ENCODE peak calls at places on chromosomes 1 and 21, in five cellular contexts. A is H9, S is mesenchymal stem cell, E is neuronal stem cell, R is trophoblast cell. T is an unnamed sample.

GRCh38 chr1:194252189-194252588 is 1065.8 kb upstream of the B3GALT2 start:
- DNase-seq in A (no peak), S (peak), E (no peak), R (peak), T (no peak)

GRCh38 chr1:111716371-111716770 is 22.8 kb downstream of the INKA2 start:
- DNase-seq in A (no peak), S (no peak), E (no peak), R (no peak), T (no peak)

GRCh38 chr1:247415423-247416361 is at the start of gene NLRP3:
- DNase-seq in A (peak), S (no peak), E (no peak), R (peak), T (no peak)

GRCh38 chr21:16608209-16608830 is 878.5 kb downstream of the USP25 start:
- DNase-seq in A (no peak), S (no peak), E (no peak), R (no peak), T (no peak)

GRCh38 chr1:93701619-93702018 is 20.0 kb upstream of the BCAR3 start:
- DNase-seq in A (peak), S (peak), E (no peak), R (peak), T (peak)

GRCh38 chr1:66266756-66267155 is 267.2 kb upstream of the SGIP1 start:
- DNase-seq in A (no peak), S (no peak), E (no peak), R (no peak), T (no peak)

GRCh38 chr1:64248065-64248464 is 44.6 kb downstream of the UBE2U start:
- DNase-seq in A (no peak), S (no peak), E (no peak), R (no peak), T (no peak)

GRCh38 chr1:94599090-94599813 is 57.7 kb upstream of the F3 start:
- DNase-seq in A (peak), S (peak), E (no peak), R (no peak), T (no peak)

GRCh38 chr1:209845405-209845725 is 17.6 kb downstream of the UTP25 start:
- DNase-seq in A (no peak), S (no peak), E (no peak), R (no peak), T (no peak)

GRCh38 chr1:240468616-240469015 is 143.3 kb downstream of the GREM2 start:
- DNase-seq in A (no peak), S (no peak), E (no peak), R (no peak), T (no peak)

GRCh38 chr1:18947570-18947969 is 8.9 kb downstream of the IFFO2 start:
- DNase-seq in A (no peak), S (no peak), E (no peak), R (no peak), T (no peak)

GRCh38 chr1:1250828-1251284 is 4.3 kb upstream of the C1QTNF12 start:
- DNase-seq in A (no peak), S (no peak), E (no peak), R (no peak), T (no peak)

GRCh38 chr1:231720652-231721325 is 94.2 kb downstream of the DISC1 start:
- DNase-seq in A (no peak), S (no peak), E (no peak), R (no peak), T (no peak)

GRCh38 chr1:222096883-222097282 is 355.0 kb upstream of the DUSP10 start:
- DNase-seq in A (no peak), S (no peak), E (no peak), R (peak), T (no peak)

GRCh38 chr1:207049974-207050391 is 1.0 kb downstream of the YOD1 start:
- DNase-seq in A (no peak), S (peak), E (peak), R (peak), T (no peak)

GRCh38 chr1:1922782-1923680 is 4.0 kb upstream of the TMEM52 start:
- DNase-seq in A (no peak), S (no peak), E (no peak), R (no peak), T (no peak)

GRCh38 chr1:205840524-205840923 is 9.4 kb downstream of the PM20D1 start:
- DNase-seq in A (no peak), S (no peak), E (no peak), R (no peak), T (no peak)

GRCh38 chr1:84086189-84086588 is 57.9 kb upstream of the PRKACB start:
- DNase-seq in A (no peak), S (no peak), E (no peak), R (no peak), T (no peak)

GRCh38 chr1:6330410-6330827 is 63.1 kb downstream of the ACOT7 start:
- DNase-seq in A (no peak), S (no peak), E (no peak), R (no peak), T (no peak)

GRCh38 chr1:209029737-209030136 is 553.8 kb upstream of the CAMK1G start:
- DNase-seq in A (no peak), S (no peak), E (no peak), R (no peak), T (no peak)

GRCh38 chr1:35702540-35702939 is 16.1 kb downstream of the C1orf216 start:
- DNase-seq in A (no peak), S (no peak), E (no peak), R (no peak), T (no peak)

GRCh38 chr21:43880111-43880985 is 15.3 kb downstream of the AGPAT3 start:
- DNase-seq in A (no peak), S (peak), E (no peak), R (no peak), T (no peak)

GRCh38 chr1:227666286-227666685 is 68.8 kb downstream of the JMJD4 start:
- DNase-seq in A (no peak), S (no peak), E (no peak), R (no peak), T (no peak)

GRCh38 chr1:108079550-108079949 is 114.6 kb upstream of the VAV3 start:
- DNase-seq in A (no peak), S (no peak), E (no peak), R (no peak), T (no peak)

GRCh38 chr1:187326554-187326953 is 497.8 kb downstream of the PLA2G4A start:
- DNase-seq in A (no peak), S (peak), E (no peak), R (no peak), T (no peak)

GRCh38 chr1:117753652-117754051 is 147.8 kb downstream of the TENT5C start:
- DNase-seq in A (no peak), S (peak), E (no peak), R (peak), T (no peak)

GRCh38 chr1:53410100-53410541 is 49.1 kb upstream of the DMRTB1 start:
- DNase-seq in A (no peak), S (peak), E (no peak), R (no peak), T (no peak)

GRCh38 chr1:11072216-11072917 is 12.5 kb upstream of the SRM start:
- DNase-seq in A (no peak), S (no peak), E (no peak), R (no peak), T (no peak)

GRCh38 chr21:28971171-28971570 is 21.5 kb downstream of the LTN1 start:
- DNase-seq in A (no peak), S (no peak), E (peak), R (no peak), T (no peak)

GRCh38 chr1:212488436-212489283 is 55.9 kb downstream of the NENF start:
- DNase-seq in A (no peak), S (peak), E (no peak), R (peak), T (no peak)

DNA sequence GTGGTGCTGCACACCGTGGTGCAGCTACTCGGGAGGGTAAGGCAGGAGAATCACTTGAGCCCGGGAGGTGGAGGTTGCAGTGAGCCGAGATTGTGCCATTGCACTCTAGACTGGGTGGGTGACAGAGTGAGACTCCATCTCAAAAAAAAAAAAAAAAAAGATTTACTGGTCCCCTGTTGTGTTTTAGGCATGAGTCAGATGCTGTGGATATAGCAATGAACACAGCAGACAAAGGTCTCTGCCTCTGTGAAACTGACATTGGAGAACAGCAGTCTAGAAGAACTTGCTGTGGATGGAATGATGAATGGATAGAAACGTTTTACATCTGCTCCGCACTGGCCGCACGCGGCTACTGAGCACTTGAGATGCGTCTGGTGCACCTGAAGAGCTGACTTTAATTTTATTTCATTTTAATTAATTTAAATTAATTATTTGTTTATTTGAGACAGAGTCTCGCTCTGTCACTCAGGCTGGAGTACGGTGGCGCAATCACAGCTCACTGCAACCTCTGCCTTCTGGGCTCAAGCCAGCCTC is 24.5 kb upstream of the EPHA2 start:
- DNase-seq in A (no peak), S (peak), E (no peak), R (no peak), T (no peak)
- H2BK12ac ChIP-seq in A (no peak), S (peak), E (no peak), R (no peak), T (peak)

DNA sequence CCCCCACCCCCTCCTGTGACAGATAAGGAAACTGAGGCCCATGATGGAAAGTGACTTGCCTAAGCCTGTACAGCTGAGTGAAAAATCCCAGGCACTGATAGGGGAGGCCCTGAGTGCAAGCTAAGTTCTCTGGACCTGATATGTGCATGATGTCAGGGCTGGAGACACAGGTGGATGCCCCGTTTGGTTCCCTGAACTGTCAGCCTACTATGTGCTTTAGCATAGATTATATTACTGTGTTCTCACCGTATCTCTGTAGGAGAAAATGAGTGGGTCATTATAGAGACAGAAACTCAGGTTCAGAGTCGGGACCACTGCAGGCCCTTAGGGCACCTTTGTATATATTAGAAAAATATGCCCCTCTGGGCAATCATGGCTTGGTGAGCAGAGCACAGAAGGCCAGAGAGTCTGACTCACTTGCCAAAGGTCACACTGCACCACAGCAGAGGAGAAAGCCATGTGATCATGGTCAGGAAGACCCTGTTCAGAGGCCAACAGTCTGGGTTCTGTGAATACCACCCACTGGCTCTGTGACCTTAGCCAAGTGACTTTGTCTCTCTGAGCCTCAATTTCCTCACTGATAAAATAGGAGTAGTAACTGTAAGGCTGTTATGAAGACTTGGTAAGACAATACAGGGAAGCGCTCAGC is 145.8 kb upstream of the WNT4 start:
- DNase-seq in A (no peak), S (peak), E (no peak), R (peak), T (peak)
- H2BK12ac ChIP-seq in A (no peak), S (no peak), E (no peak), R (peak), T (no peak)

DNA sequence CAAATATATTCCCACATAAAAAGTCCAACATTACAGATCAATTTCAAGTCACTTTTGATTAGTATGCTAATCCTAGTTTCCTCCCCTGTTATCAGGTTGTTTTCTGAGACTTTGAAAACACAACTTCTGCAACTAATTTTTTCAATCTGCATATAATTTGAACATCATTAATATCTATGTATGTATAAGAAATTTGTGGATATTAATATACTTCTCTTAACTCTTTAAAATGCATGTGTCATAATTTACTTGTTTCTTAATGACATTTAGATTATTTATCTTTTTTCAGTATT is 48.6 kb downstream of the EXO1 start:
- DNase-seq in A (no peak), S (no peak), E (no peak), R (no peak), T (no peak)
- H2BK12ac ChIP-seq in A (no peak), S (no peak), E (no peak), R (no peak), T (no peak)

GRCh38 chr1:176648556-176648955 is 185.6 kb downstream of the PAPPA2 start:
- DNase-seq in A (no peak), S (no peak), E (no peak), R (no peak), T (no peak)

GRCh38 chr1:176638713-176639112 is 175.7 kb downstream of the PAPPA2 start:
- DNase-seq in A (no peak), S (no peak), E (no peak), R (no peak), T (no peak)

GRCh38 chr1:176639136-176639535 is 176.2 kb downstream of the PAPPA2 start:
- DNase-seq in A (no peak), S (no peak), E (no peak), R (peak), T (no peak)

DNA sequence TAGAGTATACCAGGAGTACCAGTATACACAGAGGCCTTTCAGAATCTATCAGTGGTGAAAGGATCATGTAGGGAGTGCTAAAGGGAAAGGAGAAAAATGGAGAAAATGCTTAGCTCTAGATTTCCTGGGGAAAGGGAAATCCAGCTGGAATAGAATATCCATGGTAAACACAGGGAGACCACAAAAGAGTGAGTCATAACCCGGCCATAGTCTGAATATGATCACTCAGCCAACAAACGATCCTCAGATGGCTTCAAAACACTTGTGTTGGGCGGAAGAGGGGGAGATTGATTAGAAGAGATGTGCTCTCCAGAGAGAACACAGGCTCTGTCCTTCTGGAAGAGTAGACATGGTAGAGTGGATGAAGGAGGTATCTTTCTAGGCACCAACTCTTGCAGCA is 180.6 kb downstream of the PAPPA2 start:
- DNase-seq in A (no peak), S (peak), E (no peak), R (peak), T (no peak)
- H2BK12ac ChIP-seq in A (no peak), S (no peak), E (no peak), R (no peak), T (no peak)